ENCODE peak calls at places on chromosomes 3 and 15, in eight cellular contexts. One of them, this sample, is unnamed.

GRCh38 chr3:54073386-54073785 is 49.0 kb upstream of the CACNA2D3 start:
- DNase-seq in NCI-H460: no peak
- DNase-seq in EL: no peak
- DNase-seq in cardiac muscle cell: no peak
- DNase-seq in HEK293T: no peak
- DNase-seq in esophagus muscularis mucosa: no peak
- DNase-seq in NCI-H2081 treated with DMSO at 0.1 percent for 48 hours: no peak
- DNase-seq in EH: no peak
- DNase-seq in this sample: no peak

GRCh38 chr3:176941674-176942073 is 255.6 kb downstream of the TBL1XR1 start:
- DNase-seq in NCI-H2081 treated with DMSO at 0.1 percent for 48 hours: no peak
- DNase-seq in EH: no peak
- DNase-seq in esophagus muscularis mucosa: no peak
- DNase-seq in NCI-H460: no peak
- DNase-seq in cardiac muscle cell: no peak
- DNase-seq in HEK293T: no peak
- DNase-seq in EL: no peak
- DNase-seq in this sample: peak

GRCh38 chr3:48086736-48087470 is 70.7 kb upstream of the MAP4 start:
- DNase-seq in EL: peak
- DNase-seq in EH: peak
- DNase-seq in cardiac muscle cell: no peak
- DNase-seq in NCI-H2081 treated with DMSO at 0.1 percent for 48 hours: no peak
- DNase-seq in esophagus muscularis mucosa: no peak
- DNase-seq in NCI-H460: no peak
- DNase-seq in HEK293T: no peak
- DNase-seq in this sample: peak

GRCh38 chr15:80034633-80035032 is 24.8 kb upstream of the ZFAND6 start:
- DNase-seq in EH: no peak
- DNase-seq in EL: no peak
- DNase-seq in esophagus muscularis mucosa: no peak
- DNase-seq in NCI-H460: no peak
- DNase-seq in cardiac muscle cell: no peak
- DNase-seq in HEK293T: no peak
- DNase-seq in NCI-H2081 treated with DMSO at 0.1 percent for 48 hours: no peak
- DNase-seq in this sample: no peak

GRCh38 chr3:192825657-192826200 is 91.9 kb downstream of the MB21D2 start:
- DNase-seq in NCI-H2081 treated with DMSO at 0.1 percent for 48 hours: peak
- DNase-seq in EL: no peak
- DNase-seq in esophagus muscularis mucosa: no peak
- DNase-seq in cardiac muscle cell: no peak
- DNase-seq in EH: peak
- DNase-seq in NCI-H460: no peak
- DNase-seq in HEK293T: no peak
- DNase-seq in this sample: peak

GRCh38 chr15:76312540-76313174 is 1.4 kb upstream of the ETFA start:
- DNase-seq in cardiac muscle cell: no peak
- DNase-seq in EH: peak
- DNase-seq in esophagus muscularis mucosa: no peak
- DNase-seq in NCI-H2081 treated with DMSO at 0.1 percent for 48 hours: no peak
- DNase-seq in HEK293T: no peak
- DNase-seq in NCI-H460: peak
- DNase-seq in EL: peak
- DNase-seq in this sample: no peak

GRCh38 chr15:58212909-58213526 is 74.8 kb downstream of the AQP9 start:
- DNase-seq in esophagus muscularis mucosa: no peak
- DNase-seq in HEK293T: peak
- DNase-seq in NCI-H2081 treated with DMSO at 0.1 percent for 48 hours: no peak
- DNase-seq in cardiac muscle cell: peak
- DNase-seq in EL: peak
- DNase-seq in EH: peak
- DNase-seq in NCI-H460: peak
- DNase-seq in this sample: no peak

GRCh38 chr3:30245805-30246622 is 360.4 kb upstream of the TGFBR2 start:
- DNase-seq in NCI-H2081 treated with DMSO at 0.1 percent for 48 hours: no peak
- DNase-seq in EL: no peak
- DNase-seq in EH: no peak
- DNase-seq in NCI-H460: no peak
- DNase-seq in esophagus muscularis mucosa: no peak
- DNase-seq in cardiac muscle cell: no peak
- DNase-seq in HEK293T: peak
- DNase-seq in this sample: no peak

GRCh38 chr3:35500641-35501353 is 138.5 kb upstream of the ARPP21 start:
- DNase-seq in EL: no peak
- DNase-seq in esophagus muscularis mucosa: no peak
- DNase-seq in EH: no peak
- DNase-seq in HEK293T: no peak
- DNase-seq in NCI-H460: no peak
- DNase-seq in NCI-H2081 treated with DMSO at 0.1 percent for 48 hours: no peak
- DNase-seq in cardiac muscle cell: no peak
- DNase-seq in this sample: no peak

This sample was measured in astrocyte.